ENCODE peak calls at places on chromosomes 1 and 21, in seven cellular contexts. R is fibroblast of lung, J is H9, D is IMR-90, Q is hepatocyte, K is astrocyte, P is neural progenitor cell. I is an unnamed sample. For H3K4me1, the result is how much of the 10 kb centered on the place peaks cover.

GRCh38 chr1:149978547-149979023 is 31.9 kb downstream of the OTUD7B start:
- DNase-seq in K (no peak), R (no peak), J (no peak), Q (peak), D (no peak), P (no peak), I (peak)

GRCh38 chr1:156128749-156129682 is 14.5 kb downstream of the LMNA start:
- DNase-seq in J (no peak), K (peak), P (no peak), Q (peak), R (peak), D (peak), I (no peak)

GRCh38 chr1:114345930-114346479 is 165.0 kb downstream of the TRIM33 start:
- DNase-seq in J (peak), Q (peak), P (peak), D (no peak), K (no peak), R (peak), I (no peak)

GRCh38 chr1:181651276-181651675 is 168.0 kb downstream of the CACNA1E start:
- DNase-seq in R (no peak), D (no peak), K (no peak), J (no peak), Q (no peak), P (no peak), I (no peak)

GRCh38 chr1:150813028-150813707 is 5.1 kb upstream of the CTSK start:
- DNase-seq in K (peak), P (peak), Q (peak), R (peak), D (peak), J (peak), I (peak)

GRCh38 chr1:17274186-17275170 is 25.6 kb downstream of the PADI3 start:
- DNase-seq in D (peak), Q (peak), R (peak), K (no peak), J (peak), P (peak), I (peak)

GRCh38 chr21:42281196-42281680 is 34.0 kb downstream of the TFF3 start:
- DNase-seq in P (no peak), K (no peak), D (no peak), Q (no peak), R (no peak), J (no peak), I (no peak)

GRCh38 chr1:228873714-228874113 is 138.4 kb downstream of the RHOU start:
- DNase-seq in K (no peak), D (no peak), J (no peak), Q (no peak), P (no peak), R (no peak), I (no peak)

GRCh38 chr1:56322211-56322610 is 257.2 kb downstream of the PLPP3 start:
- DNase-seq in K (no peak), P (peak), R (peak), J (no peak), Q (no peak), D (peak), I (no peak)

GRCh38 chr21:31489014-31489413 is 145.0 kb upstream of the TIAM1 start:
- DNase-seq in R (no peak), P (no peak), J (no peak), D (no peak), Q (no peak), K (no peak), I (no peak)

GRCh38 chr1:228452194-228453021 is 34.8 kb upstream of the RNF187 start:
- DNase-seq in Q (no peak), R (peak), J (no peak), P (no peak), K (no peak), D (peak), I (no peak)

GRCh38 chr1:67664048-67664447 is 21.0 kb upstream of the GADD45A start:
- DNase-seq in J (no peak), R (no peak), P (no peak), D (peak), K (no peak), Q (no peak), I (no peak)

GRCh38 chr1:169091480-169091941 is 15.0 kb upstream of the ATP1B1 start:
- DNase-seq in R (no peak), K (no peak), J (no peak), D (peak), P (no peak), Q (no peak), I (no peak)

GRCh38 chr21:37060296-37060695 is 12.6 kb downstream of the PIGP start:
- DNase-seq in D (peak), P (peak), K (peak), Q (peak), J (peak), R (peak), I (peak)

DNA sequence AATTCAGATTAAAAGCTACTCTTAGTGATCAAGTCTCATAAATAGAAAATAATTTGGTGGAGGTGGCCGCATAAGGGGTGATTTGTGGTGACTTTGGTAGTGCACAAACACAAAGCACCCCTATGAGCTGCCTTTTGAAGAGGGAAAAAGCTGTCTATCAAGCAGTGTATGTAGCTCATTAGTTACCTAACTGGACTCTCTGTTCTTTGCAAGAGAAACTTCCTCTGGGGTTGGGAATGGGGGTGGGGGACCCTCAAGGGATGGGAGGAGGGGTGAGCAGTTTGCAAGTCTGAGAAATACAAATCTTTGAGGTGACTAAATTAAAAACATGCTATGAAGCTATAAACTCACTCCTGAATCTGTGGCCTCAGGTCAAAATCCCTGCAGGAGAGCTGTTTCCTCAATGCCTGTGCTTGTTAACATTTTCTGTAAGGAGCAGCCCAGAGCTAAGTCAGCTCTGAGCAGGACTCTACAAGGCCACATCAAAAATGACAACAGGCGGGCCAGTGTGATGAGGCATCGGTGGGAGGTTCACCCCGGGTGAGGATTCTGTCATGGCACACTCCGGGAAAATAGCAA is 32.9 kb upstream of the PTPRC start:
- DNase-seq in R (no peak), D (no peak), Q (no peak), P (peak), J (no peak), K (no peak), I (peak)
- H2AFZ ChIP-seq in R (no peak), D (no peak), Q (no peak), P (no peak), J (no peak), K (peak), I (no peak)

GRCh38 chr1:6594977-6595740 is 7.5 kb downstream of the KLHL21 start:
- DNase-seq in K (no peak), Q (no peak), J (no peak), D (no peak), R (no peak), P (no peak), I (no peak)
- H3K4me1 ChIP-seq in K (under half), Q (under half), J (under half), D (under half), R (under half), P (under half), I (under half)

DNA sequence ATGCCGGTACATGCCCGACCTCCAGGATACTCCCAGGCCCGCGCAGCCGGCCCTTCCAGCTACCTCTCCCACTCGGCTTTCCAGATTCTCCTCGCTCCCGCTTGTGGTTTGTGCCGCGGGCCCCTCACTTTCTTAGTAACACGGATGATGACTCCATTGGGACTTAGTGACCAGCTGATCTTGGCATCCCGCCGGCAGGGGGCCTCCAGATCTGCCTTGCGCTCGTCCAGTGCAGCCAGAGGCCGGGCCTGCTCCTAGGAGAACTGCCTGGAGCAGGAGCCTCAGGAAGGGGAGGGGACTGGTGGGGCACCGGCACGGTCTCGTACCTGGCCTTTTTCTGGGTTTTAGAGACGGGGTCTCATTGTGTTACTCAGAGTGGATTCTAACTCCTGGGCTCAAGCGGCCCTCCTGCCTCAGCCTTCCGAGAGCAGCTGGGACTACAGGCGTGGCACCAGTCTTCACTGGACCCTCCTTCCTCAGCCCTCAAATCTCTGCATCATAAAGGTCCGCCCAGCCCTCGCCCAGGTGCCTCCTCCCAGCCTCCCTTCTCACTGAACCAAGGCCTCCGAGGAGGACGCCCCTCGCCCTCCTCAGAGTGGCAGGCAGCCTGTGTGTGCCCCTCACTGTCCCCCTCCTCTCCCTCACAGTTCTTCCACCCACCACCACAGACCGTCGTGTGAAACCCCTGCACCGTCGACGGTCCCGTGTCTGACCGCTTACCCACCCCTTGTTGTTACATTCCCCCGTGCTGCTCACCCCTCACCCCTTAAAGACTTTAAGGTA is 78.6 kb downstream of the SLC25A24 start:
- DNase-seq in Q (peak), R (no peak), D (peak), J (peak), K (peak), P (peak), I (no peak)
- TF ChIP-seq CTCF in Q (no peak), R (no peak), D (peak), J (peak), K (no peak), P (peak), I (no peak)

GRCh38 chr1:8711873-8712412 is 105.5 kb downstream of the RERE start:
- DNase-seq in R (no peak), P (no peak), K (no peak), D (no peak), J (no peak), Q (no peak), I (no peak)
- H2AFZ ChIP-seq in R (no peak), P (no peak), K (peak), D (no peak), J (no peak), Q (no peak), I (peak)

GRCh38 chr1:94031154-94031553 is 89.8 kb downstream of the ABCA4 start:
- DNase-seq in D (no peak), K (no peak), Q (peak), J (no peak), R (no peak), P (no peak), I (no peak)

GRCh38 chr1:94031591-94031990 is 89.4 kb downstream of the ABCA4 start:
- DNase-seq in J (no peak), R (no peak), Q (no peak), D (no peak), K (no peak), P (no peak), I (no peak)

GRCh38 chr1:94036721-94037120 is 84.2 kb downstream of the ABCA4 start:
- DNase-seq in P (no peak), R (peak), J (no peak), D (peak), Q (no peak), K (peak), I (no peak)

GRCh38 chr1:94032637-94033036 is 88.3 kb downstream of the ABCA4 start:
- DNase-seq in D (no peak), R (no peak), Q (no peak), K (no peak), P (no peak), J (no peak), I (no peak)

GRCh38 chr1:94033849-94034248 is 87.1 kb downstream of the ABCA4 start:
- DNase-seq in Q (no peak), P (no peak), R (peak), J (no peak), K (no peak), D (no peak), I (no peak)
- H3K4me1 ChIP-seq in Q (under half), P (under half), R (under half), J (under half), K (under half), D (under half), I (under half)

GRCh38 chr1:1918901-1919303 is at the start of gene TMEM52:
- DNase-seq in P (no peak), J (peak), K (no peak), R (no peak), D (no peak), Q (no peak), I (no peak)
- TF ChIP-seq CTCF in P (peak), J (peak), K (no peak), R (no peak), D (no peak), Q (no peak), I (no peak)

GRCh38 chr1:24540906-24541710 is 14.8 kb upstream of the NCMAP start:
- DNase-seq in P (no peak), K (peak), R (peak), Q (peak), J (no peak), D (peak), I (peak)
- H2AFZ ChIP-seq in P (no peak), K (no peak), R (no peak), Q (no peak), J (no peak), D (no peak), I (no peak)

DNA sequence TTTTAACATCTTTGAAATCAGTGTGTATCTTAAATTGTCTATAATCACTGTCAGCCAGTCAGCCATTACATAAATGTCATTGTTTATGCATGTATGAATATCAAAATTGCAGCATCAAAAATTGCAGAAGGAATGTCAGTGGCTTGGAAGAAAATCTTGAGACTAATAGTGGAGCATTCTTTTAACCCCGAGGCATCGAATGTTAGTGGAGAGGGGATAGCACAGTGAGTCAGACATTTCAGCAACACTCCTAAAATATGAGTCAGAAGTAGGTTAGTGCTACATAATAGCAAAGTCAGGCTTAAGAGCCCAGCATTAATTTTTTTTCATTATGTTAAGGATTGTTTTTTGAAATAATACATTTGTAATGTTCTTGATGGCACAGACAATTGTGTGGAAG is 45.5 kb downstream of the SNRPE start:
- DNase-seq in D (peak), K (peak), R (peak), Q (peak), J (no peak), P (no peak), I (peak)
- H3K4me1 ChIP-seq in D (under half), K (under half), R (under half), Q (under half), J (under half), P (under half), I (under half)

DNA sequence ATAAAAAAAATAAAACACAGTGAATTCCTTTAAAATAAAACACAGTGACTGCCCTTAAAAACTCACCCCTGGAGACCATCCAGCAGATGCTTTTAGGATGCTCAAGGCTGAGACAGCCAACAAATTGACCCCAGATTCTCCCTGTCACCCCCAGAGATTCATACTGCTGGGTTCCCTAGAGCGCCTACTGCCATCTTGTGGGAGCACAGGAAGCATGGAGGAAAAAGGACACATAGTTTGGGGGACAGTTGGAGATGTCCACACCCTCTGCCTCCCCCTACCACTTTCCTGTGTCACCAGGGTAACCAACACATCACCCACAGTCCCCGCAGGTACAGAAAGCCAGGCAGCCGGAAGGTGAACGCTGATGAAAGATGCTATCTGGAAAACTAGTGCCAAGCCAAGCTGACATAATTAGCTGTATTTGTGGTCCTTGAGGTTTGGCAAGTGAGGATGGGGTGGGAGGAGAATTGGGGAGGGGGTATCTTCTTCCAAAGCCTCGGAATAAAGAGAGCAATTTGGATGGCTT is 30.8 kb downstream of the KLHDC7A start:
- DNase-seq in K (no peak), Q (no peak), D (no peak), R (no peak), P (peak), J (no peak), I (no peak)
- TF ChIP-seq CTCF in K (no peak), Q (peak), D (no peak), R (no peak), P (peak), J (peak), I (no peak)

DNA sequence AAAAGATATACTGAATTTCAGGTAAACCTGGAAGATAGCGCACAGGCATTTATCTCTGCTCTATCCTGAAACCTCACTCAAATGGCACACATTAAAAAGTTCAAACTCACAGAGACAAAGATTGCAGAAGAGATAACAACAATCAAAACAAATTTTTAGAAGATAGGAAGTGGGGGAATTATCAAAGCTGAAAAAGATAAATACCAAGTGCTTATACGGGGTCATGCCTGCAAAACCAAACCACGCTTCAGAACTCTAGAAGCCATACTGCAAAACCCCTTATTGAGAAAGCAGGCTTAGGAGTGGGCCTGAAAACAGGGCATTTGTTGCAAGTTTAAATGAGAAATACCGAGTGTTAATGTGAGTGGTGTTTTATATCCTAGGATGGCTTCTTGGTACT is 76.8 kb downstream of the BARHL2 start:
- DNase-seq in Q (no peak), K (no peak), D (no peak), P (no peak), R (no peak), J (no peak), I (no peak)
- H2AFZ ChIP-seq in Q (no peak), K (no peak), D (no peak), P (no peak), R (no peak), J (no peak), I (no peak)